ENCODE peak calls at places on chromosomes 13 and 19, in eight cellular contexts. One of them, this sample, is unnamed. For H3K4me1, the result is how much of the 10 kb centered on the place peaks cover.

GRCh38 chr19:10260141-10260584 is 8.1 kb downstream of the MRPL4 start:
- DNase-seq in spleen: no peak
- DNase-seq in transverse colon: no peak
- DNase-seq in A549: no peak
- DNase-seq in psoas muscle: no peak
- DNase-seq in GM12878: no peak
- DNase-seq in ascending aorta: no peak
- DNase-seq in BE2C: no peak
- DNase-seq in this sample: no peak

GRCh38 chr13:48942131-48942530 is 33.6 kb upstream of the FNDC3A start:
- DNase-seq in GM12878: no peak
- DNase-seq in ascending aorta: no peak
- DNase-seq in spleen: no peak
- DNase-seq in BE2C: no peak
- DNase-seq in psoas muscle: no peak
- DNase-seq in A549: no peak
- DNase-seq in transverse colon: no peak
- DNase-seq in this sample: no peak

GRCh38 chr13:65505941-65506340 is 1724.2 kb downstream of the PCDH9 start:
- DNase-seq in BE2C: no peak
- DNase-seq in transverse colon: no peak
- DNase-seq in spleen: no peak
- DNase-seq in GM12878: no peak
- DNase-seq in A549: no peak
- DNase-seq in ascending aorta: no peak
- DNase-seq in psoas muscle: no peak
- DNase-seq in this sample: no peak

GRCh38 chr19:17455711-17456123 is 5.0 kb downstream of the NXNL1 start:
- DNase-seq in transverse colon: no peak
- DNase-seq in ascending aorta: no peak
- DNase-seq in spleen: no peak
- DNase-seq in A549: no peak
- DNase-seq in BE2C: peak
- DNase-seq in GM12878: no peak
- DNase-seq in psoas muscle: no peak
- DNase-seq in this sample: no peak

GRCh38 chr13:93227280-93227905 is 786 bp downstream of the GPC6 start:
- DNase-seq in spleen: no peak
- DNase-seq in transverse colon: peak
- DNase-seq in BE2C: peak
- DNase-seq in ascending aorta: no peak
- DNase-seq in psoas muscle: peak
- DNase-seq in GM12878: no peak
- DNase-seq in A549: no peak
- DNase-seq in this sample: no peak

GRCh38 chr19:10211071-10211470 is 16.3 kb upstream of the DNMT1 start:
- DNase-seq in psoas muscle: no peak
- DNase-seq in spleen: no peak
- DNase-seq in BE2C: no peak
- DNase-seq in GM12878: no peak
- DNase-seq in A549: no peak
- DNase-seq in transverse colon: no peak
- DNase-seq in ascending aorta: no peak
- DNase-seq in this sample: no peak

GRCh38 chr13:28564030-28564429 is 69.1 kb upstream of the FLT1 start:
- DNase-seq in psoas muscle: no peak
- DNase-seq in ascending aorta: no peak
- DNase-seq in GM12878: no peak
- DNase-seq in spleen: no peak
- DNase-seq in A549: no peak
- DNase-seq in transverse colon: peak
- DNase-seq in BE2C: no peak
- DNase-seq in this sample: no peak

GRCh38 chr19:15829277-15829770 is 13.9 kb upstream of the OR10H1 start:
- DNase-seq in BE2C: no peak
- DNase-seq in transverse colon: no peak
- DNase-seq in ascending aorta: no peak
- DNase-seq in A549: no peak
- DNase-seq in psoas muscle: no peak
- DNase-seq in GM12878: no peak
- DNase-seq in spleen: no peak
- DNase-seq in this sample: no peak

GRCh38 chr13:76123548-76123947 is 487.4 kb downstream of the LMO7 start:
- DNase-seq in BE2C: no peak
- DNase-seq in ascending aorta: no peak
- DNase-seq in GM12878: no peak
- DNase-seq in transverse colon: no peak
- DNase-seq in A549: no peak
- DNase-seq in psoas muscle: no peak
- DNase-seq in spleen: no peak
- DNase-seq in this sample: no peak

GRCh38 chr19:44757735-44758505 is 9.4 kb downstream of the BCL3 start:
- DNase-seq in psoas muscle: peak
- DNase-seq in transverse colon: peak
- DNase-seq in spleen: peak
- DNase-seq in BE2C: peak
- DNase-seq in A549: no peak
- DNase-seq in ascending aorta: no peak
- DNase-seq in GM12878: no peak
- DNase-seq in this sample: peak

GRCh38 chr13:82358284-82358683 is 1524.0 kb downstream of the SLITRK1 start:
- DNase-seq in GM12878: no peak
- DNase-seq in ascending aorta: no peak
- DNase-seq in transverse colon: no peak
- DNase-seq in spleen: no peak
- DNase-seq in psoas muscle: no peak
- DNase-seq in BE2C: no peak
- DNase-seq in A549: no peak
- DNase-seq in this sample: no peak

DNA sequence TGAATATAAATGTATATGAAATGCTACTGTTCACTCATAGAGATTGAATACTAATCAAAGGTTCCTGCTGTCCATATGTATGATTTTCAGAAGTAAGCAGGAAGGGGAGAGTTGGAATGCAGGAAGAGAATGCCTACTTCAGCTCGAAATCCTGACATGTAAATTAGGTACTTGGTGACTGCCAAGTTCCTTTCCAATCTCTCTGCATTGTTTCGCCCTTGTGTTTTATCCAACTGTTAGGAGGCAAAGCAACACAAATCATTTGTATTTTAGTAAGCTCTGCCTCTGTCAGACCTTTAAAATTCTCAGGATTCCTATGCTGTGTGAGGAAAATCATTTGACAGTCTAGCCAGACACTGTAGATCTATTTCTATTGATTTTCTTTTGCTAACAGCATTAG is 9.0 kb downstream of the STARD13 start:
- DNase-seq in GM12878: no peak
- DNase-seq in A549: no peak
- DNase-seq in transverse colon: no peak
- DNase-seq in spleen: no peak
- DNase-seq in ascending aorta: no peak
- DNase-seq in BE2C: no peak
- DNase-seq in psoas muscle: no peak
- DNase-seq in this sample: no peak
- H3K4me1 ChIP-seq in GM12878: under half
- H3K4me1 ChIP-seq in A549: half or more
- H3K4me1 ChIP-seq in transverse colon: under half
- H3K4me1 ChIP-seq in spleen: under half
- H3K4me1 ChIP-seq in ascending aorta: under half
- H3K4me1 ChIP-seq in BE2C: under half
- H3K4me1 ChIP-seq in psoas muscle: under half
- H3K4me1 ChIP-seq in this sample: half or more

GRCh38 chr19:39405930-39406655 is 554 bp upstream of the ZFP36 start:
- DNase-seq in ascending aorta: no peak
- DNase-seq in GM12878: no peak
- DNase-seq in transverse colon: peak
- DNase-seq in BE2C: no peak
- DNase-seq in psoas muscle: peak
- DNase-seq in spleen: peak
- DNase-seq in A549: no peak
- DNase-seq in this sample: no peak

GRCh38 chr19:39405261-39405912 is 1.3 kb upstream of the ZFP36 start:
- DNase-seq in ascending aorta: no peak
- DNase-seq in A549: no peak
- DNase-seq in transverse colon: no peak
- DNase-seq in BE2C: no peak
- DNase-seq in psoas muscle: no peak
- DNase-seq in GM12878: no peak
- DNase-seq in spleen: no peak
- DNase-seq in this sample: no peak

GRCh38 chr19:39402417-39403297 is 4.0 kb upstream of the ZFP36 start:
- DNase-seq in BE2C: peak
- DNase-seq in GM12878: peak
- DNase-seq in spleen: peak
- DNase-seq in psoas muscle: peak
- DNase-seq in A549: peak
- DNase-seq in ascending aorta: peak
- DNase-seq in transverse colon: peak
- DNase-seq in this sample: peak

GRCh38 chr19:39401549-39402416 is 4.9 kb upstream of the ZFP36 start:
- DNase-seq in spleen: peak
- DNase-seq in transverse colon: peak
- DNase-seq in ascending aorta: peak
- DNase-seq in A549: no peak
- DNase-seq in BE2C: peak
- DNase-seq in GM12878: no peak
- DNase-seq in psoas muscle: peak
- DNase-seq in this sample: no peak

DNA sequence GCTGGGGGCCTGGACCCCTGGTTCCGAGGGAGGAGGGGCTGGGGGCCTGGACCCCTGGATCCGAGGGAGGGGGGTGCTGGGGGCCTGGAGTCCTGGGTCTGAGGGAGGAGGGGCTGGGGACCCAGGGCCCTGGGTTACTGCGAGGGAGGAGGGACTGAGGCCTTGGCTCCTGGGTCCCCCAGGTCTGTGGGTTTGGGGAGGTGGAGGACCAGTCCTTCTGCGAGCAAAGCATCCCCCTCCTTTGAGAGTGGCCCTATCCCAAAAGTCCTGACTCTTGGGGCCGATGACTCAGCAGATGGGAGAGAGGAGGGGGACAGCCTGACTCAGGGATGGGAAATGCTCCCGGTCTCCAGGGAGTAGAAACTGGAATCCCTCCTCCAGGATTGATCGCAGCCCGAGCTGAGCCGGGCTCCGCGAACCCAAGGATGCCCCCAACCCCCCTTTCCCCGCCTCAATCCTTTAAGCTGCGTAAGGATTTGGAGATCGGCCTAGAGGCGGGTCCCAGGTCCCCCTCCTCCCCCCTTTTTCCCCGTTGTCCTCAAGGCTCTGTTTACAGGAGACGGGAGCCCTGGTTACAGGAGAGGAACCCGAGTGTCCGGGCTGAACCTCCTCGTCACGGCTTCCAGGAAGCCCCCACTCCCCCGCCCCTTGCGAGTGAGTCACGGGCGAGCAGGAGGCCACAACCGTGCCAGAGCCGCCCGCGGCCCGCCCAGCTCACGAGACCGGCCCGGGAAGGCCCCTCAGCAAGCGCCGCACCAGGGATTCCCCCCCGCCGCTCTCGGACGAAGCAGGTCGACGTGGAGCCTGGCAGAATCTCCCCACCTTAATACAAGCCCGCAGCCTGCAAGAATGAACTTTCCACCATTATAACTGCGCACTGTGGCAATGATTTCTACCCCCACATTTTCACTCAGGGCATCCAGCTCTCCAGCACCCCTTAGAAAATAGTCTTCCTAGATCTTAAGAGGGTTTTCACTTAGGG is 3.0 kb upstream of the ZFP36 start:
- DNase-seq in spleen: peak
- DNase-seq in transverse colon: peak
- DNase-seq in ascending aorta: peak
- DNase-seq in BE2C: peak
- DNase-seq in psoas muscle: peak
- DNase-seq in GM12878: no peak
- DNase-seq in A549: peak
- DNase-seq in this sample: peak
- H3K4me1 ChIP-seq in spleen: half or more
- H3K4me1 ChIP-seq in transverse colon: half or more
- H3K4me1 ChIP-seq in ascending aorta: under half
- H3K4me1 ChIP-seq in BE2C: under half
- H3K4me1 ChIP-seq in psoas muscle: under half
- H3K4me1 ChIP-seq in GM12878: half or more
- H3K4me1 ChIP-seq in A549: half or more
- H3K4me1 ChIP-seq in this sample: half or more

GRCh38 chr19:2329528-2329927 is 1.0 kb downstream of the SPPL2B start:
- DNase-seq in A549: no peak
- DNase-seq in ascending aorta: no peak
- DNase-seq in BE2C: no peak
- DNase-seq in transverse colon: no peak
- DNase-seq in spleen: no peak
- DNase-seq in GM12878: no peak
- DNase-seq in psoas muscle: no peak
- DNase-seq in this sample: no peak

GRCh38 chr19:2329162-2329505 is 650 bp downstream of the SPPL2B start:
- DNase-seq in ascending aorta: no peak
- DNase-seq in psoas muscle: no peak
- DNase-seq in A549: no peak
- DNase-seq in BE2C: no peak
- DNase-seq in transverse colon: no peak
- DNase-seq in GM12878: no peak
- DNase-seq in spleen: no peak
- DNase-seq in this sample: no peak

GRCh38 chr19:2330255-2330631 is 1.8 kb downstream of the SPPL2B start:
- DNase-seq in GM12878: no peak
- DNase-seq in BE2C: no peak
- DNase-seq in spleen: no peak
- DNase-seq in A549: no peak
- DNase-seq in ascending aorta: no peak
- DNase-seq in psoas muscle: no peak
- DNase-seq in transverse colon: no peak
- DNase-seq in this sample: no peak

GRCh38 chr19:2331601-2332246 is 3.2 kb downstream of the SPPL2B start:
- DNase-seq in ascending aorta: no peak
- DNase-seq in BE2C: no peak
- DNase-seq in GM12878: no peak
- DNase-seq in spleen: no peak
- DNase-seq in transverse colon: no peak
- DNase-seq in psoas muscle: no peak
- DNase-seq in A549: no peak
- DNase-seq in this sample: no peak

GRCh38 chr19:2330632-2331284 is 2.3 kb downstream of the SPPL2B start:
- DNase-seq in GM12878: no peak
- DNase-seq in BE2C: no peak
- DNase-seq in A549: no peak
- DNase-seq in ascending aorta: no peak
- DNase-seq in spleen: no peak
- DNase-seq in transverse colon: peak
- DNase-seq in psoas muscle: peak
- DNase-seq in this sample: no peak
- H3K4me1 ChIP-seq in GM12878: under half
- H3K4me1 ChIP-seq in BE2C: under half
- H3K4me1 ChIP-seq in A549: under half
- H3K4me1 ChIP-seq in ascending aorta: under half
- H3K4me1 ChIP-seq in spleen: half or more
- H3K4me1 ChIP-seq in transverse colon: half or more
- H3K4me1 ChIP-seq in psoas muscle: half or more
- H3K4me1 ChIP-seq in this sample: half or more

DNA sequence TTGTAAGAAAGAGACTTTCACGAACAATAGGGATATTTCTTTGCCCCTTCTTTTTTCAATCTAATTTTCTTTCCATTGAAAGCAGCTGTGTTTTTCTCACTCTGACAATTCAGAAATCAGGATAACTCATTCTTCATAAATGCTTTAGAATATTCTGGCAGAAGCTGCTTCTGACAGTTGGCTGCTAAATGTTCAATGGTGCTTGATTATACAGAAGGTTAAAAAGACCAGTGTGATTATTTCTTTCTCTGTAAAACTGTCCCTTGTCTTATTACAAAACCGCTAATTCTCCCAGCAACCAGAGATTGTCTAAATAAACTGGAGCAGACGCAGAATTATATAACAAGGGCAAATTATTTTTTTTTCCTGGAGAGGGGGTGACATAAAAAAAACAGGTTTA is 394.4 kb downstream of the SPRY2 start:
- DNase-seq in ascending aorta: no peak
- DNase-seq in spleen: no peak
- DNase-seq in GM12878: no peak
- DNase-seq in A549: no peak
- DNase-seq in psoas muscle: no peak
- DNase-seq in BE2C: no peak
- DNase-seq in transverse colon: no peak
- DNase-seq in this sample: no peak
- H3K4me1 ChIP-seq in ascending aorta: under half
- H3K4me1 ChIP-seq in spleen: under half
- H3K4me1 ChIP-seq in GM12878: under half
- H3K4me1 ChIP-seq in A549: under half
- H3K4me1 ChIP-seq in psoas muscle: under half
- H3K4me1 ChIP-seq in BE2C: under half
- H3K4me1 ChIP-seq in transverse colon: under half
- H3K4me1 ChIP-seq in this sample: under half

This sample was measured in left ventricle myocardium inferior.